ENCODE peak calls at places on chromosome 3, in four cellular contexts. K, J, E and X are unnamed samples.

GRCh38 chr3:169641167-169641566 is 22.3 kb downstream of the MECOM start:
- DNase-seq in K (no peak), J (no peak), E (no peak), X (no peak)

GRCh38 chr3:27279153-27279552 is 90.0 kb downstream of the NEK10 start:
- DNase-seq in K (no peak), J (no peak), E (no peak), X (no peak)

GRCh38 chr3:128984596-128984995 is 9.3 kb downstream of the CFAP92 start:
- DNase-seq in K (no peak), J (no peak), E (no peak), X (no peak)

GRCh38 chr3:11808231-11808630 is 38.5 kb downstream of the TAMM41 start:
- DNase-seq in K (no peak), J (no peak), E (no peak), X (no peak)

GRCh38 chr3:101512521-101513418 is at the start of gene SENP7:
- DNase-seq in K (peak; percentile 82), J (peak; percentile 75), E (peak; percentile 91), X (peak; percentile 87)

GRCh38 chr3:124599779-124600693 is 130.2 kb upstream of the UMPS start:
- DNase-seq in K (no peak), J (no peak), E (no peak), X (no peak)

GRCh38 chr3:107969994-107970896 is 120.6 kb downstream of the CD47 start:
- DNase-seq in K (no peak), J (no peak), E (no peak), X (no peak)

GRCh38 chr3:127822836-127823589 is 698 bp upstream of the MGLL start:
- DNase-seq in K (peak; percentile 43), J (peak; percentile 35), E (peak; percentile 87), X (peak; percentile 78)

GRCh38 chr3:27658741-27659140 is 63.4 kb downstream of the EOMES start:
- DNase-seq in K (no peak), J (no peak), E (no peak), X (no peak)

GRCh38 chr3:25433868-25434267 is 5.8 kb downstream of the RARB start:
- DNase-seq in K (no peak), J (no peak), E (no peak), X (peak; percentile 51)

GRCh38 chr3:10945683-10946287 is 46.8 kb upstream of the SLC6A1 start:
- DNase-seq in K (peak; percentile 52), J (no peak), E (peak; percentile 76), X (peak; percentile 65)

GRCh38 chr3:195447205-195447604 is 4.4 kb upstream of the ACAP2 start:
- DNase-seq in K (no peak), J (no peak), E (no peak), X (no peak)

GRCh38 chr3:27824312-27825200 is 102.4 kb upstream of the EOMES start:
- DNase-seq in K (no peak), J (no peak), E (no peak), X (no peak)

GRCh38 chr3:63193647-63194046 is 84.5 kb upstream of the SYNPR start:
- DNase-seq in K (no peak), J (no peak), E (no peak), X (no peak)

GRCh38 chr3:190175490-190175889 is 54.8 kb upstream of the P3H2 start:
- DNase-seq in K (no peak), J (no peak), E (no peak), X (no peak)

GRCh38 chr3:108106031-108106430 is 15.2 kb upstream of the CD47 start:
- DNase-seq in K (no peak), J (no peak), E (no peak), X (no peak)

GRCh38 chr3:71754610-71755253 is 1.1 kb downstream of the GPR27 start:
- DNase-seq in K (no peak), J (no peak), E (no peak), X (peak; percentile 57)

GRCh38 chr3:28286595-28286994 is 45.2 kb downstream of the CMC1 start:
- DNase-seq in K (no peak), J (no peak), E (no peak), X (no peak)

GRCh38 chr3:30034246-30034991 is 572.0 kb upstream of the TGFBR2 start:
- DNase-seq in K (no peak), J (no peak), E (no peak), X (no peak)

GRCh38 chr3:40584625-40585189 is 59.9 kb downstream of the ZNF621 start:
- DNase-seq in K (peak; percentile 91), J (peak; percentile 82), E (peak; percentile 94), X (peak; percentile 91)

GRCh38 chr3:38722760-38723568 is 73.5 kb upstream of the SCN5A start:
- DNase-seq in K (no peak), J (no peak), E (no peak), X (no peak)

GRCh38 chr3:159831466-159831865 is 157.2 kb upstream of the IL12A start:
- DNase-seq in K (no peak), J (no peak), E (no peak), X (no peak)

GRCh38 chr3:12508316-12508715 is 24.0 kb downstream of the TSEN2 start:
- DNase-seq in K (peak; percentile 36), J (peak; percentile 15), E (no peak), X (no peak)

GRCh38 chr3:8103954-8104353 is 397.7 kb upstream of the LMCD1 start:
- DNase-seq in K (no peak), J (no peak), E (no peak), X (no peak)

GRCh38 chr3:172939651-172940293 is 189.2 kb downstream of the ECT2 start:
- DNase-seq in K (no peak), J (no peak), E (no peak), X (no peak)

GRCh38 chr3:184380210-184380626 is 364 bp downstream of the CHRD start:
- DNase-seq in K (peak; percentile 83), J (no peak), E (peak; percentile 87), X (peak; percentile 83)

GRCh38 chr3:43883729-43884396 is 193.1 kb downstream of the ABHD5 start:
- DNase-seq in K (no peak), J (no peak), E (no peak), X (peak; percentile 70)

GRCh38 chr3:105274536-105274935 is 92.2 kb upstream of the ALCAM start:
- DNase-seq in K (no peak), J (no peak), E (no peak), X (no peak)

GRCh38 chr3:71436337-71436736 is 147.2 kb downstream of the FOXP1 start:
- DNase-seq in K (no peak), J (no peak), E (no peak), X (no peak)

GRCh38 chr3:160003520-160004128 is 15.0 kb downstream of the IL12A start:
- DNase-seq in K (no peak), J (peak; percentile 18), E (peak; percentile 76), X (peak; percentile 60)

GRCh38 chr3:190739726-190740230 is 122.7 kb downstream of the GMNC start:
- DNase-seq in K (no peak), J (no peak), E (no peak), X (no peak)

GRCh38 chr3:49120438-49121135 is at the start of gene USP19:
- DNase-seq in K (peak; percentile 97), J (peak; percentile 90), E (peak; percentile 98), X (peak; percentile 97)
- TF ChIP-seq POLR2A in K (peak; percentile 35), J (peak; percentile 62), E (peak; percentile 80), X (peak; percentile 80)

GRCh38 chr3:35120026-35120425 is 519.3 kb upstream of the ARPP21 start:
- DNase-seq in K (no peak), J (no peak), E (no peak), X (no peak)
- H3K9me3 ChIP-seq in K (no peaks in the 10 kb centered on the region), J (no peaks in the 10 kb centered on the region), E (no peaks in the 10 kb centered on the region), X (no peaks in the 10 kb centered on the region)

DNA sequence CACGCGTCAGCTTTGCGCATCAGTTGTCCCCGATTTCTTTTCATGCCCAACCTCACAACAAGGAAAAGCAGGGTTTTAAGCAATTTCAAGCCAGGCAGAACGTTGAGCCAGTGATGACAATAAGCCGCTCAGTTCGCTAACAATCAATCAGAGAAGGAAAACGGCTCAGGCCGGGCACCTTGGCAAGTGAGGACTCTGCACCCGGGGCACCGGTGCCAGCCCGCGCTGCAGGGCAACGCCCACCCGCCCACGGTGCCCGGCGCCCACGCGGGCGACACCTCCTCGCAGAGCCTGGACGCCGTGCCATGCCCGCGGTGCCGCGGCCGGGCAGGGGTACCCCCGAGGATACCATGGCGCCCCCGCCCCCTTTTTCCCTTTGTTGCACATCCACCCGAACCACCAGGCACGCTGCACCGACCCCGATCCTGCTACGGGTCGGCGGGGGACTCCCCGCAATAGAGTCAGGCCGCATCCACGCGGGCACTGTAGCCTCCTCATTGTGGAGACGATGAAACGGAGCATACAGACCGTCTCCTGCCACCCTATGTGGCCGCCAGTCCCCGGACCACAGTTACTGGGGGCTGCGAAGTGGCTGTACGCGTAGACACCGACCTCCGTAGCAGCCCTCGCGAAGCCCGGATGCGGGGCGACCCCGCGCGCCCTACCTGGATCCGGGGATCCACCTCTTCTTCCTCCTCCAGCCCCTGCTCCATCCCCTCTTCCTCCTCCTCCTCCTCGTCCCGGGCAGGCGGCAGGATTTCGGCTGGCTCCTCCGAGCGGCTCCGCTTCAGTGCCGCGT is 581 bp downstream of the SH3BP5 start:
- DNase-seq in K (peak; percentile 55), J (no peak), E (peak; percentile 72), X (peak; percentile 73)
- TF ChIP-seq POLR2A in K (no peak), J (peak; percentile 46), E (no peak), X (peak; percentile 8)

GRCh38 chr3:9760779-9761505 is 8.8 kb downstream of the CAMK1 start:
- DNase-seq in K (no peak), J (no peak), E (no peak), X (no peak)
- H3K9me3 ChIP-seq in K (no peaks in the 10 kb centered on the region), J (no peaks in the 10 kb centered on the region), E (no peaks in the 10 kb centered on the region), X (no peaks in the 10 kb centered on the region)

GRCh38 chr3:9247361-9248231 is 1.9 kb downstream of the SRGAP3 start:
- DNase-seq in K (no peak), J (no peak), E (no peak), X (no peak)

GRCh38 chr3:9251055-9251786 is 1.8 kb upstream of the SRGAP3 start:
- DNase-seq in K (no peak), J (no peak), E (peak; percentile 76), X (no peak)

GRCh38 chr3:9250236-9250635 is 790 bp upstream of the SRGAP3 start:
- DNase-seq in K (no peak), J (no peak), E (no peak), X (no peak)

GRCh38 chr3:9248232-9249191 is 934 bp downstream of the SRGAP3 start:
- DNase-seq in K (no peak), J (no peak), E (no peak), X (no peak)

GRCh38 chr3:9249273-9250192 is at the start of gene SRGAP3:
- DNase-seq in K (peak; percentile 90), J (peak; percentile 69), E (peak; percentile 85), X (peak; percentile 80)
- TF ChIP-seq POLR2A in K (peak; percentile 30), J (peak; percentile 79), E (no peak), X (no peak)

GRCh38 chr3:514206-514605 is 317.6 kb downstream of the CHL1 start:
- DNase-seq in K (no peak), J (no peak), E (no peak), X (no peak)
- H3K9me3 ChIP-seq in K (no peaks in the 10 kb centered on the region), J (no peaks in the 10 kb centered on the region), E (no peaks in the 10 kb centered on the region), X (no peaks in the 10 kb centered on the region)